ENCODE peak calls at places on chromosomes 7 and 10, in five cellular contexts. A, S, Z, L and Y are unnamed samples.

GRCh38 chr7:74002474-74003017 is 25.4 kb upstream of the ELN start:
- DNase-seq in A (peak), S (peak), Z (no peak), L (no peak), Y (no peak)

GRCh38 chr10:104274762-104275721 is 6.1 kb downstream of the GSTO2 start:
- DNase-seq in A (peak), S (peak), Z (peak), L (no peak), Y (peak)

GRCh38 chr7:139709460-139709859 is 68.3 kb downstream of the HIPK2 start:
- DNase-seq in A (peak), S (no peak), Z (no peak), L (no peak), Y (no peak)

GRCh38 chr7:29337628-29338116 is 143.1 kb downstream of the CHN2 start:
- DNase-seq in A (no peak), S (no peak), Z (peak), L (no peak), Y (no peak)

GRCh38 chr10:119132521-119133345 is 28.8 kb downstream of the DENND10 start:
- DNase-seq in A (no peak), S (no peak), Z (no peak), L (no peak), Y (no peak)

GRCh38 chr7:51139796-51140195 is 176.8 kb downstream of the COBL start:
- DNase-seq in A (peak), S (no peak), Z (no peak), L (no peak), Y (no peak)

GRCh38 chr7:155215576-155216325 is 81.9 kb upstream of the INSIG1 start:
- DNase-seq in A (no peak), S (no peak), Z (no peak), L (no peak), Y (no peak)

GRCh38 chr7:24922099-24922773 is 57.7 kb downstream of the OSBPL3 start:
- DNase-seq in A (peak), S (no peak), Z (no peak), L (no peak), Y (no peak)

GRCh38 chr10:10418397-10418796 is 599.3 kb upstream of the CELF2 start:
- DNase-seq in A (no peak), S (no peak), Z (no peak), L (no peak), Y (no peak)

GRCh38 chr10:79886345-79886744 is 59.8 kb downstream of the NUTM2E start:
- DNase-seq in A (no peak), S (no peak), Z (no peak), L (no peak), Y (no peak)

GRCh38 chr7:25259487-25260243 is 31.4 kb upstream of the NPVF start:
- DNase-seq in A (peak), S (peak), Z (peak), L (peak), Y (peak)

GRCh38 chr7:145644426-145645154 is 472.0 kb upstream of the CNTNAP2 start:
- DNase-seq in A (no peak), S (no peak), Z (no peak), L (no peak), Y (no peak)

GRCh38 chr7:132216847-132217246 is 359.4 kb downstream of the PLXNA4 start:
- DNase-seq in A (no peak), S (no peak), Z (no peak), L (no peak), Y (no peak)

GRCh38 chr10:86152354-86152753 is 214.2 kb downstream of the GRID1 start:
- DNase-seq in A (no peak), S (no peak), Z (no peak), L (no peak), Y (no peak)

GRCh38 chr10:116829711-116830110 is 19.6 kb upstream of the ENO4 start:
- DNase-seq in A (no peak), S (no peak), Z (no peak), L (no peak), Y (no peak)

GRCh38 chr7:85041599-85042216 is 145.1 kb downstream of the SEMA3D start:
- DNase-seq in A (peak), S (peak), Z (no peak), L (peak), Y (peak)

GRCh38 chr10:103499881-103500280 is 6.4 kb downstream of the NEURL1 start:
- DNase-seq in A (no peak), S (no peak), Z (no peak), L (no peak), Y (no peak)

GRCh38 chr7:70631732-70632131 is 500.2 kb upstream of the GALNT17 start:
- DNase-seq in A (no peak), S (no peak), Z (no peak), L (no peak), Y (peak)

GRCh38 chr7:135285547-135285946 is 51.9 kb downstream of the STRA8 start:
- DNase-seq in A (no peak), S (no peak), Z (no peak), L (no peak), Y (no peak)

GRCh38 chr10:113961261-113961938 is 82.3 kb upstream of the ADRB1 start:
- DNase-seq in A (no peak), S (peak), Z (peak), L (no peak), Y (no peak)

GRCh38 chr7:24829787-24830186 is 72.5 kb upstream of the GSDME start:
- DNase-seq in A (no peak), S (no peak), Z (no peak), L (no peak), Y (no peak)

GRCh38 chr7:46360255-46360654 is 439.2 kb upstream of the IGFBP3 start:
- DNase-seq in A (no peak), S (no peak), Z (no peak), L (no peak), Y (no peak)

GRCh38 chr7:73721237-73721848 is 1.9 kb upstream of the STX1A start:
- DNase-seq in A (no peak), S (no peak), Z (no peak), L (no peak), Y (no peak)

GRCh38 chr7:101947899-101948298 is 130.5 kb downstream of the CUX1 start:
- DNase-seq in A (no peak), S (no peak), Z (no peak), L (no peak), Y (no peak)

GRCh38 chr10:6136215-6137201 is 47.7 kb downstream of the RBM17 start:
- DNase-seq in A (peak), S (no peak), Z (no peak), L (no peak), Y (no peak)

GRCh38 chr7:17462059-17462695 is 163.7 kb downstream of the AHR start:
- DNase-seq in A (peak), S (no peak), Z (no peak), L (no peak), Y (no peak)

GRCh38 chr7:158803226-158803944 is 25.9 kb downstream of the ESYT2 start:
- DNase-seq in A (no peak), S (no peak), Z (no peak), L (no peak), Y (no peak)

GRCh38 chr10:49552277-49552676 is 13.4 kb upstream of the ERCC6 start:
- DNase-seq in A (peak), S (no peak), Z (no peak), L (no peak), Y (no peak)

GRCh38 chr10:60827791-60828488 is 49.7 kb downstream of the CDK1 start:
- DNase-seq in A (peak), S (no peak), Z (no peak), L (no peak), Y (no peak)

GRCh38 chr7:105587899-105588690 is 6.8 kb upstream of the EFCAB10 start:
- DNase-seq in A (peak), S (no peak), Z (no peak), L (no peak), Y (no peak)

GRCh38 chr7:151736403-151736909 is 140.5 kb downstream of the PRKAG2 start:
- DNase-seq in A (peak), S (no peak), Z (no peak), L (peak), Y (peak)